ENCODE peak calls at places on chromosomes 5 and 9, in five cellular contexts. M, S, X, D and G are unnamed samples.
A peak's percentile ranks its signal among the peaks of the same experiment; 100 is the strongest.

GRCh38 chr5:95511606-95512005 is 43.2 kb downstream of the SKIC3 start:
- DNase-seq in M (no peak), S (no peak), X (no peak), D (no peak), G (no peak)

GRCh38 chr9:132160802-132161742 is 786 bp upstream of the NTNG2 start:
- DNase-seq in M (peak; percentile 71), S (peak; percentile 79), X (peak; percentile 84), D (peak; percentile 43), G (peak; percentile 59)

GRCh38 chr9:129597355-129598088 is 23.4 kb downstream of the C9orf50 start:
- DNase-seq in M (peak; percentile 78), S (peak; percentile 88), X (peak; percentile 70), D (peak; percentile 61), G (peak; percentile 90)

GRCh38 chr9:104256710-104257091 is 162.6 kb downstream of the SMC2 start:
- DNase-seq in M (no peak), S (no peak), X (no peak), D (no peak), G (no peak)

GRCh38 chr5:141369994-141370848 is at the start of gene PCDHGB3:
- DNase-seq in M (peak; percentile 54), S (no peak), X (no peak), D (no peak), G (peak; percentile 68)

GRCh38 chr9:111966851-111967250 is 70.2 kb downstream of the UGCG start:
- DNase-seq in M (peak; percentile 38), S (no peak), X (no peak), D (no peak), G (no peak)

GRCh38 chr5:179906795-179907569 is 715 bp downstream of the TBC1D9B start:
- DNase-seq in M (peak; percentile 31), S (peak; percentile 73), X (peak; percentile 79), D (no peak), G (peak; percentile 4)

GRCh38 chr9:36637491-36638270 is 65.0 kb downstream of the MELK start:
- DNase-seq in M (no peak), S (no peak), X (no peak), D (no peak), G (no peak)

GRCh38 chr9:33288828-33289483 is 1.4 kb upstream of the NFX1 start:
- DNase-seq in M (no peak), S (no peak), X (no peak), D (no peak), G (no peak)

GRCh38 chr5:94024101-94024500 is 282.7 kb upstream of the POU5F2 start:
- DNase-seq in M (no peak), S (no peak), X (no peak), D (no peak), G (peak; percentile 14)

GRCh38 chr9:131178382-131178781 is 53.0 kb downstream of the NUP214 start:
- DNase-seq in M (peak; percentile 75), S (peak; percentile 93), X (peak; percentile 83), D (peak; percentile 88), G (peak; percentile 63)

GRCh38 chr9:116286287-116286686 is 132.7 kb downstream of the PAPPA start:
- DNase-seq in M (no peak), S (peak; percentile 85), X (no peak), D (no peak), G (peak; percentile 51)

GRCh38 chr5:121285861-121286527 is 565.7 kb upstream of the FTMT start:
- DNase-seq in M (no peak), S (no peak), X (no peak), D (no peak), G (no peak)

GRCh38 chr5:111310713-111311620 is 86.8 kb downstream of the CAMK4 start:
- DNase-seq in M (no peak), S (no peak), X (no peak), D (no peak), G (no peak)

GRCh38 chr9:115691097-115691496 is 462.5 kb upstream of the PAPPA start:
- DNase-seq in M (peak; percentile 96), S (no peak), X (no peak), D (peak; percentile 29), G (peak; percentile 97)

GRCh38 chr5:179907570-179908324 is at the start of gene TBC1D9B:
- DNase-seq in M (peak; percentile 60), S (peak; percentile 85), X (peak; percentile 96), D (peak; percentile 43), G (peak; percentile 50)

GRCh38 chr9:6566409-6567139 is 79.0 kb downstream of the GLDC start:
- DNase-seq in M (peak; percentile 90), S (no peak), X (no peak), D (peak; percentile 89), G (peak; percentile 97)

GRCh38 chr5:178496661-178497060 is 93.5 kb downstream of the COL23A1 start:
- DNase-seq in M (no peak), S (no peak), X (no peak), D (no peak), G (no peak)

GRCh38 chr9:133584559-133585476 is 24.4 kb downstream of the FAM163B start:
- DNase-seq in M (no peak), S (peak; percentile 75), X (peak; percentile 68), D (no peak), G (no peak)

GRCh38 chr9:133582501-133583045 is 26.6 kb downstream of the FAM163B start:
- DNase-seq in M (no peak), S (no peak), X (no peak), D (no peak), G (no peak)

GRCh38 chr9:133583111-133583510 is 26.1 kb downstream of the FAM163B start:
- DNase-seq in M (no peak), S (no peak), X (no peak), D (no peak), G (no peak)

GRCh38 chr9:133584167-133584558 is 25.0 kb downstream of the FAM163B start:
- DNase-seq in M (peak; percentile 88), S (no peak), X (no peak), D (no peak), G (no peak)

DNA sequence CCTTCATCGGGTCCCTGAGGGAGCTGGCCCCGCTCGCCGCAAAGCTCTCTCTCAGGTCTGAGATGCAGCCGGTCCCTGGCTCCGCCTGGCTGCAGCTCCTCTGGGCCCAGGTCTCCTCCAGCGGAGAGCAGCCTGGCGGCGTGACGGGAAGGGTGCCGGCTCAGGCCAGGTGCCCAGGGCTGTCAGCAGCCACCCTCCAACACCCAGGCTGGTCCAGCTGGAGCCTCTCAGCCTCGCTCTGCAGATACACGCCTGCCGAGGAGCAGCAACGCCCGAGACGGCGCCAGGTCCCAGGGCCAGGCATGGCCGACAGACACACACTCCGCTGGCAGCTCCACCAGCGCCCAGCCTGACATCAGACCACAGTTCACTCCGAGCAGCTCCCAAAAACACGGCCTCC is 25.6 kb downstream of the FAM163B start:
- DNase-seq in M (peak; percentile 26), S (no peak), X (no peak), D (no peak), G (no peak)
- TF ChIP-seq CTCF in M (no peak), S (no peak), X (no peak), D (no peak), G (no peak)

DNA sequence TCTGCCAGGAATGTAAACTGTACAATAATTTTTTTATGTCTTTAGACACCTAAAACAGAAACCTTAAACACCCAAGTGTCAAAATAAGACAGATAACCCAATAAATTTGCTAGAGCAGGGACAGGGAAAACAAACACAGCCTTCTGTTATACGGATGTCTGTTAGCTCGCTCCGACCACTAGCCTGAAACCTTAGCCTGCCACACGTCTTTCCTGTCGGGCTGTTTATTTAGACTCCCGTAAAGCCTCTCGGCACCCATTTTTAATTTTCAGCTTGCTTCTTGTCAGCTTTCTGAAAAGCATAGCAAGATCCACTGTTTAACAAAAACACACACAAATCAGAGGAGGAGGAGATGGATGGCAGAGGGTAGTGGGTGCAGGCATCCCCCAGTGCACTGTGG is 355.4 kb upstream of the SLC24A2 start:
- DNase-seq in M (peak; percentile 10), S (no peak), X (no peak), D (no peak), G (peak; percentile 18)
- H3K4me3 ChIP-seq in M (no peak overlapping the region), S (no peak overlapping the region), X (no peak overlapping the region), D (no peak overlapping the region), G (no peak overlapping the region)

DNA sequence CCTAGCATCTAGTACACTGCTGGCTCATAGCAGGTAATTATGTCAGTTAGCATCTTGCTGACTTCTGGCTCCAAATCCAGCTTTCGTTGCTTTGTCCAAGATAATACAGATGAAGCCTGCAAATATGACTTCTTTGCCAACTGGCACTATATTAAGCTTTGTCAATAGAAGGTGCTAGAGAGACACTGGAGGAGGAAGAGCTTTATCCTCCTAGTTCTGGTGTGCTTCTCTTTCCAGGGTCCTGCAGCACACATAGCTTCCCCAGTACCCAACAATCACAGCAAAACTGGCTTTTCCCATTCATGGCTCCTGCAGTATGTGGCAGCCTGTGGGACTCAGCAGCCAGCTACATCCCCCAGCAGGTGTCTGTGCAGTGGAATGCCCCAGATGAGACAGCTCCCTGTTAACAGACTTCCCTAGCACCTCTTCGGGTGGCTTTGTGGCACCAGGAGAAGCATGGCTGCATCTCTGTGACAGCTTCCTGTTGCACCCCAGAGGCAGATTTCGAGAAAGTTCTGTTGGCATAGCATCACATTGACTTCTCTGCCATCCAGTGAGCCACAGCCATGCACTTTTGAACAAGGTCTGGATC is 147.8 kb downstream of the OXCT1 start:
- DNase-seq in M (peak; percentile 11), S (peak; percentile 46), X (no peak), D (no peak), G (peak; percentile 9)
- TF ChIP-seq CTCF in M (peak; percentile 37), S (no peak), X (peak; percentile 19), D (no peak), G (peak; percentile 28)

GRCh38 chr5:55254802-55255201 is 21.4 kb upstream of the CCNO start:
- DNase-seq in M (no peak), S (no peak), X (no peak), D (no peak), G (no peak)

DNA sequence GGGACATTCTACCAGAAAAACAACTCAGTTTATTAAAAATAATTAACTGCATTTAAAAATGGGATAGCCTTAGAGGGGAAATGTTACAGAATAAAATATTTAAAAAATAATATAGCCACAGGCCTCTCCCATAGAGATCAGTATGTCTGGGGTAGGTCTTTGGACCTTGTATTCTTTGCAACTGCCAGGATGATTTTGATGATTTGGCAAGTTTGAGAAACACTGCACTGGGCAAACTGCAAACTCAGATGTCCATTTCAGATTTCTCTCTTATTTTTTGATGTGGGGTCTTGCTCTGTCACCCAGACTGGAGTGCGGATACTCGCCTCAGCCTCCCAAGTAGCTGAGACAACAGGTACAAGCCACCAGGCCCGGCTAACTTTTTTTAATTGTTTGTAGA is 24.9 kb upstream of the CCNO start:
- DNase-seq in M (no peak), S (no peak), X (no peak), D (no peak), G (no peak)
- H3K4me3 ChIP-seq in M (no peak overlapping the region), S (no peak overlapping the region), X (no peak overlapping the region), D (no peak overlapping the region), G (no peak overlapping the region)

GRCh38 chr5:173395933-173396308 is 67.7 kb upstream of the STC2 start:
- DNase-seq in M (no peak), S (no peak), X (no peak), D (no peak), G (no peak)

GRCh38 chr5:173394701-173395100 is 66.5 kb upstream of the STC2 start:
- DNase-seq in M (no peak), S (no peak), X (no peak), D (no peak), G (no peak)

GRCh38 chr5:173397531-173397930 is 69.3 kb upstream of the STC2 start:
- DNase-seq in M (peak; percentile 34), S (no peak), X (no peak), D (no peak), G (no peak)

GRCh38 chr5:173395257-173395932 is 67.2 kb upstream of the STC2 start:
- DNase-seq in M (peak; percentile 31), S (peak; percentile 53), X (no peak), D (peak; percentile 18), G (peak; percentile 55)

GRCh38 chr5:173396311-173396993 is 68.2 kb upstream of the STC2 start:
- DNase-seq in M (peak; percentile 4), S (peak; percentile 91), X (peak; percentile 44), D (peak; percentile 23), G (no peak)
- TF ChIP-seq CTCF in M (peak; percentile 38), S (peak; percentile 78), X (no peak), D (peak; percentile 6), G (peak; percentile 39)